ENCODE peak calls at places on chromosome 4, in four cellular contexts. Q is testis, Z is stomach, E is Peyer's patch. N is an unnamed sample.

GRCh38 chr4:8238515-8239053 is 31.0 kb upstream of the HTRA3 start:
- DNase-seq in Q (no peak), Z (no peak), E (no peak), N (no peak)

GRCh38 chr4:97123573-97123972 is 1019.7 kb downstream of the STPG2 start:
- DNase-seq in Q (no peak), Z (no peak), E (no peak), N (no peak)

GRCh38 chr4:123659759-123660158 is 263.2 kb downstream of the SPRY1 start:
- DNase-seq in Q (no peak), Z (no peak), E (no peak), N (peak; percentile 26)

GRCh38 chr4:67754288-67754687 is at the start of gene GNRHR:
- DNase-seq in Q (no peak), Z (no peak), E (no peak), N (no peak)

GRCh38 chr4:154551872-154552686 is 1.9 kb upstream of the PLRG1 start:
- DNase-seq in Q (peak; percentile 85), Z (peak; percentile 78), E (peak; percentile 90), N (peak; percentile 64)

GRCh38 chr4:99276454-99276853 is 14.3 kb downstream of the ADH1A start:
- DNase-seq in Q (no peak), Z (no peak), E (no peak), N (no peak)

GRCh38 chr4:46392421-46392820 is 2.5 kb upstream of the GABRA2 start:
- DNase-seq in Q (no peak), Z (no peak), E (no peak), N (peak; percentile 15)

GRCh38 chr4:22237155-22237751 is 278.6 kb downstream of the ADGRA3 start:
- DNase-seq in Q (peak; percentile 84), Z (peak; percentile 68), E (peak; percentile 80), N (peak; percentile 65)

GRCh38 chr4:111475001-111475400 is 670.3 kb upstream of the FAM241A start:
- DNase-seq in Q (peak; percentile 36), Z (no peak), E (peak; percentile 61), N (peak; percentile 71)

GRCh38 chr4:41215155-41215554 is 813 bp upstream of the APBB2 start:
- DNase-seq in Q (no peak), Z (no peak), E (no peak), N (peak; percentile 43)

GRCh38 chr4:165761968-165762367 is 111.1 kb upstream of the TLL1 start:
- DNase-seq in Q (no peak), Z (no peak), E (no peak), N (no peak)

GRCh38 chr4:24770111-24770584 is 25.2 kb upstream of the SOD3 start:
- DNase-seq in Q (no peak), Z (no peak), E (no peak), N (peak; percentile 60)

GRCh38 chr4:56410247-56410646 is 23.0 kb upstream of the AASDH start:
- DNase-seq in Q (peak; percentile 76), Z (peak; percentile 47), E (no peak), N (peak; percentile 82)

GRCh38 chr4:110271986-110272385 is 73.6 kb upstream of the ELOVL6 start:
- DNase-seq in Q (no peak), Z (no peak), E (no peak), N (no peak)

GRCh38 chr4:52421811-52422213 is 237.3 kb downstream of the USP46 start:
- DNase-seq in Q (no peak), Z (no peak), E (no peak), N (no peak)

GRCh38 chr4:159856451-159856850 is 753.6 kb downstream of the RAPGEF2 start:
- DNase-seq in Q (no peak), Z (no peak), E (no peak), N (peak; percentile 3)

GRCh38 chr4:55633903-55634302 is 2.2 kb downstream of the NMU start:
- DNase-seq in Q (no peak), Z (no peak), E (no peak), N (no peak)

GRCh38 chr4:145186719-145187118 is 6.3 kb upstream of the OTUD4 start:
- DNase-seq in Q (no peak), Z (no peak), E (no peak), N (no peak)

GRCh38 chr4:165844151-165844550 is 28.9 kb upstream of the TLL1 start:
- DNase-seq in Q (no peak), Z (no peak), E (no peak), N (no peak)

GRCh38 chr4:169619518-169619957 is 840 bp upstream of the CLCN3 start:
- DNase-seq in Q (peak; percentile 79), Z (peak; percentile 67), E (peak; percentile 84), N (peak; percentile 12)

GRCh38 chr4:59122626-59123025 is 2012.4 kb upstream of the IGFBP7 start:
- DNase-seq in Q (no peak), Z (no peak), E (no peak), N (peak; percentile 71)

GRCh38 chr4:119825696-119826095 is 197.1 kb upstream of the PDE5A start:
- DNase-seq in Q (no peak), Z (no peak), E (no peak), N (no peak)

GRCh38 chr4:8503801-8504200 is 63.2 kb downstream of the TRMT44 start:
- DNase-seq in Q (peak; percentile 36), Z (peak; percentile 37), E (no peak), N (no peak)

GRCh38 chr4:78578674-78579430 is 27.3 kb downstream of the ANXA3 start:
- DNase-seq in Q (no peak), Z (no peak), E (no peak), N (no peak)

GRCh38 chr4:47642985-47643745 is 158.1 kb downstream of the ATP10D start:
- DNase-seq in Q (no peak), Z (no peak), E (no peak), N (peak; percentile 72)

GRCh38 chr4:103994059-103994458 is 274.3 kb upstream of the TACR3 start:
- DNase-seq in Q (no peak), Z (no peak), E (no peak), N (no peak)

GRCh38 chr4:17934286-17934685 is 87.3 kb downstream of the LCORL start:
- DNase-seq in Q (no peak), Z (no peak), E (no peak), N (no peak)

DNA sequence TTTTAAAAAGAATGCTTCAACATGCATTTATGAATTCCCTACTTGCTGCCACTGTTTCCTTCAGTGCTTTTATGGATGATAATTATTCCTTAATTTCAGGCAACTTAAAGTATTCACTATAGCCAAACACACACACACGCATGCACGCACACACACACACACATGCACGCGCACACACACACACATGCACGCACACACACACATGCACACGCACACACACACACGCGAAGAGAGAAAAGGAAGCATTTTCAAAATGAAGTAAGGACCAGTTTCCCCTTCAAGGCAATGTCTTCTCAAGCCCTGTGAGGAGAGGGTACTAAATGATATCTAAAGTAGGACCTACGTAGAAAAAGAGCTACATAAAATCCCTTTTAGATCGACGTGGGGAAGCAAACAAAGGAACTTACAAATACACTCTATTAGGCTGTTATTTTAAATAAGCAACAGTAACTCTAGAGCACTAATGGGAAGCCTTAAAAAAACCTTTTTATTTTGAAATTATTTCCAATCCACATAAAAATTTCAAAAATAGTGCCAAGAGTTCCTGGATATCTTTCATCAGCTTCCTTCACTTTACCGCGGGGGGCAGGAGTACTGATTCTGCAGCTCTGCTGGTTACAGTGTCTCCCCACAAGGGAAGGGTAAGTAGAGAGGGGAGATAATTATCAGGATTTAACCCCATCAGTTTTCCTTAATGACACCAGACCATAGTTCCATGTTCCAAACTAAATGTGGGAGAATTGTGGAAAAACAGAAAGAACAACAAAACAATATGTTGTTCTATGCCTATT is 13.7 kb downstream of the IRF2 start:
- DNase-seq in Q (no peak), Z (no peak), E (no peak), N (no peak)
- H3K4me1 ChIP-seq in Q (peaks cover 5% of the 10 kb centered on the region), Z (peaks cover 25% of the 10 kb centered on the region), E (peaks cover 16% of the 10 kb centered on the region), N (no peaks in the 10 kb centered on the region)

GRCh38 chr4:105622269-105622668 is 69.8 kb downstream of the ARHGEF38 start:
- DNase-seq in Q (no peak), Z (no peak), E (no peak), N (peak; percentile 76)
- H3K4me1 ChIP-seq in Q (no peaks in the 10 kb centered on the region), Z (peaks cover 30% of the 10 kb centered on the region), E (peaks cover 11% of the 10 kb centered on the region), N (peaks cover 63% of the 10 kb centered on the region)

GRCh38 chr4:70945452-70946055 is 43.4 kb downstream of the MOB1B start:
- DNase-seq in Q (no peak), Z (no peak), E (no peak), N (no peak)
- H3K4me1 ChIP-seq in Q (no peaks in the 10 kb centered on the region), Z (no peaks in the 10 kb centered on the region), E (no peaks in the 10 kb centered on the region), N (no peaks in the 10 kb centered on the region)

GRCh38 chr4:3202836-3203820 is 45.8 kb upstream of the MSANTD1 start:
- DNase-seq in Q (no peak), Z (no peak), E (no peak), N (no peak)
- H3K4me1 ChIP-seq in Q (no peaks in the 10 kb centered on the region), Z (peaks cover 6% of the 10 kb centered on the region), E (peaks cover 10% of the 10 kb centered on the region), N (peaks cover 36% of the 10 kb centered on the region)

DNA sequence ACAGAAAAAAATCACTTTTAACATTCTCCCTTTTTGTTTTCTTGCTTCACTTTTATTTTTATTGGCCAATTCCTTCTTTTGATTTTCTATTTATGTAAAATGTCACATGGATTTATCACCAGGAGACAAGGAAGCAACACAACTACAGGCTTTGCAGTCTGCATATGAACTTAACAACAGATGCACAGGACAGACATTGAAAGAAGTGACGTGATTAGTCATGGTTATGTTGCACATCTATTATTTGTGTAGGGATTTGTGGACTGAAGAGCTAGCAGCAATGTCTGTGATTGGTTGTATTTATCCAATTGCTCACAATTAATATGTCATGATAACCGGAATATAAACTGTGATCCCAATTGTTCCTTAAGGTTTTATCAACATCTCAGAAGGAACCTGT is 147.8 kb upstream of the KLF3 start:
- DNase-seq in Q (no peak), Z (no peak), E (no peak), N (peak; percentile 72)
- H3K4me1 ChIP-seq in Q (no peaks in the 10 kb centered on the region), Z (no peaks in the 10 kb centered on the region), E (no peaks in the 10 kb centered on the region), N (peaks cover 12% of the 10 kb centered on the region)

DNA sequence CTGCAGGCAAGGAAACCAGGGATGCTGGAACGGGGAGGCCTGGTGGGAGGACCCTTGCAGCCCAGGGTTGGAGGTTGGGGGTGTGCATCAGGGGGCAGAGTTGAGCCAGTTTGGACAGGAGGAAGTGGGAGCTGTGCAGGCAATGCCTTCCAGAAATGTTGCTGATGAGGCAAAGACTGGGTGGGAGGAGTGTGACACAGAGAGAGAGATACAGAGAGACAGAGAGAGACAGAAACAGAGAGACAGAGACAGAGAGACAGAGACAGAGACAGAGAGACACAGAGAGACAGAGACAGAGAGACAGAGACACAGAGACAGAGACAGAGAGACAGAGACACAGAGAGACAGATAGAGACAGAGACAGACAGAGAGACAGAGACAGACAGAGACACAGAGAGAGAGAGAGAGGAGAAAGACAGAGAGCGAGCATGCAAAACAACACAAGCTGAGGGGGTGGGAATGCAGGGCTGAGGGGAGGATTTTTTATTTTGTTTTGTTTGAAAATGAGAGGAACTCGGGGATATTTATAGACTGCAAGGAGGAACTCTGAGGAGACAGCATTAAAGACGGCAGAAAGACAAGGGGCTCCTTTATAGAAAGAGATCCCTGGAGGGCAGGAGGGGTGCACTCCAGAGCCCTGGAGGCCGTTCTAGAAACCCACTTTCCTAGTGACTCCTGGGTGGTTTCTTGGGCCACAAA is 1.9 kb upstream of the HAUS3 start:
- DNase-seq in Q (peak; percentile 73), Z (peak; percentile 31), E (peak; percentile 69), N (peak; percentile 49)
- H3K4me1 ChIP-seq in Q (peaks cover 33% of the 10 kb centered on the region), Z (peaks cover 20% of the 10 kb centered on the region), E (peaks cover 55% of the 10 kb centered on the region), N (peaks cover 8% of the 10 kb centered on the region)

N was measured in SJCRH30.